ENCODE peak calls at places on chromosomes 1 and 21, in six cellular contexts. One of them, this sample, is unnamed. For H3K4me1, the result is how much of the 10 kb centered on the place peaks cover.

GRCh38 chr1:110196917-110197782 is 13.0 kb upstream of the KCNC4 start:
- DNase-seq in PC-9: peak
- DNase-seq in gastrocnemius medialis: no peak
- DNase-seq in PC-3: peak
- DNase-seq in kidney: peak
- DNase-seq in uterus: no peak
- DNase-seq in this sample: no peak

GRCh38 chr1:213996320-213997022 is 8.7 kb downstream of the PROX1 start:
- DNase-seq in PC-3: peak
- DNase-seq in gastrocnemius medialis: peak
- DNase-seq in uterus: no peak
- DNase-seq in kidney: no peak
- DNase-seq in PC-9: no peak
- DNase-seq in this sample: no peak

GRCh38 chr1:201080135-201080534 is 32.1 kb downstream of the CACNA1S start:
- DNase-seq in uterus: no peak
- DNase-seq in PC-3: peak
- DNase-seq in PC-9: no peak
- DNase-seq in kidney: no peak
- DNase-seq in gastrocnemius medialis: no peak
- DNase-seq in this sample: no peak

GRCh38 chr1:44776749-44777068 is 1.4 kb downstream of the RPS8 start:
- DNase-seq in kidney: no peak
- DNase-seq in PC-3: no peak
- DNase-seq in gastrocnemius medialis: no peak
- DNase-seq in PC-9: no peak
- DNase-seq in uterus: no peak
- DNase-seq in this sample: no peak

GRCh38 chr1:119141020-119141424 is 569 bp upstream of the WARS2 start:
- DNase-seq in PC-9: peak
- DNase-seq in gastrocnemius medialis: peak
- DNase-seq in uterus: peak
- DNase-seq in kidney: peak
- DNase-seq in PC-3: peak
- DNase-seq in this sample: no peak

GRCh38 chr21:31354122-31354521 is 10.1 kb upstream of the TIAM1 start:
- DNase-seq in gastrocnemius medialis: no peak
- DNase-seq in uterus: no peak
- DNase-seq in PC-9: peak
- DNase-seq in PC-3: peak
- DNase-seq in kidney: no peak
- DNase-seq in this sample: no peak

GRCh38 chr1:55203064-55203463 is 12.1 kb downstream of the USP24 start:
- DNase-seq in PC-3: no peak
- DNase-seq in PC-9: no peak
- DNase-seq in kidney: no peak
- DNase-seq in gastrocnemius medialis: no peak
- DNase-seq in uterus: no peak
- DNase-seq in this sample: no peak

GRCh38 chr1:35882586-35882944 is 444 bp upstream of the AGO1 start:
- DNase-seq in kidney: no peak
- DNase-seq in PC-3: no peak
- DNase-seq in PC-9: no peak
- DNase-seq in uterus: no peak
- DNase-seq in gastrocnemius medialis: peak
- DNase-seq in this sample: no peak

GRCh38 chr1:204530932-204531331 is 14.7 kb downstream of the MDM4 start:
- DNase-seq in PC-9: no peak
- DNase-seq in gastrocnemius medialis: no peak
- DNase-seq in PC-3: peak
- DNase-seq in kidney: no peak
- DNase-seq in uterus: no peak
- DNase-seq in this sample: no peak

GRCh38 chr1:178540646-178541045 is 27.7 kb downstream of the TEX35 start:
- DNase-seq in kidney: no peak
- DNase-seq in PC-3: peak
- DNase-seq in gastrocnemius medialis: no peak
- DNase-seq in uterus: no peak
- DNase-seq in PC-9: no peak
- DNase-seq in this sample: peak

GRCh38 chr1:17545354-17545753 is 5.9 kb downstream of the ARHGEF10L start:
- DNase-seq in gastrocnemius medialis: no peak
- DNase-seq in uterus: no peak
- DNase-seq in PC-3: peak
- DNase-seq in kidney: no peak
- DNase-seq in PC-9: peak
- DNase-seq in this sample: no peak

GRCh38 chr1:98322966-98323365 is 338.6 kb upstream of the SNX7 start:
- DNase-seq in uterus: no peak
- DNase-seq in gastrocnemius medialis: no peak
- DNase-seq in PC-9: peak
- DNase-seq in kidney: no peak
- DNase-seq in PC-3: peak
- DNase-seq in this sample: no peak

GRCh38 chr1:228141871-228142615 is 2.0 kb downstream of the GUK1 start:
- DNase-seq in kidney: peak
- DNase-seq in PC-3: peak
- DNase-seq in PC-9: no peak
- DNase-seq in uterus: peak
- DNase-seq in gastrocnemius medialis: peak
- DNase-seq in this sample: no peak

GRCh38 chr1:68175621-68176398 is 56.5 kb downstream of the WLS start:
- DNase-seq in PC-3: peak
- DNase-seq in PC-9: peak
- DNase-seq in gastrocnemius medialis: no peak
- DNase-seq in uterus: no peak
- DNase-seq in kidney: no peak
- DNase-seq in this sample: no peak

GRCh38 chr1:115811140-115811828 is 29.6 kb downstream of the NHLH2 start:
- DNase-seq in kidney: no peak
- DNase-seq in gastrocnemius medialis: no peak
- DNase-seq in uterus: no peak
- DNase-seq in PC-9: peak
- DNase-seq in PC-3: peak
- DNase-seq in this sample: no peak

GRCh38 chr1:177646757-177647730 is 322.8 kb downstream of the SEC16B start:
- DNase-seq in PC-3: no peak
- DNase-seq in gastrocnemius medialis: no peak
- DNase-seq in kidney: no peak
- DNase-seq in PC-9: no peak
- DNase-seq in uterus: no peak
- DNase-seq in this sample: no peak

GRCh38 chr1:21289700-21290545 is at the start of gene ECE1:
- DNase-seq in gastrocnemius medialis: no peak
- DNase-seq in kidney: peak
- DNase-seq in uterus: peak
- DNase-seq in PC-3: peak
- DNase-seq in PC-9: no peak
- DNase-seq in this sample: peak

GRCh38 chr1:202144510-202145324 is at the start of gene ARL8A:
- DNase-seq in kidney: peak
- DNase-seq in PC-9: no peak
- DNase-seq in PC-3: peak
- DNase-seq in gastrocnemius medialis: peak
- DNase-seq in uterus: peak
- DNase-seq in this sample: peak

GRCh38 chr1:153567621-153568366 is 2.1 kb upstream of the S100A2 start:
- DNase-seq in gastrocnemius medialis: no peak
- DNase-seq in kidney: peak
- DNase-seq in PC-3: peak
- DNase-seq in uterus: no peak
- DNase-seq in PC-9: peak
- DNase-seq in this sample: no peak

GRCh38 chr1:53135735-53136114 is 6.7 kb downstream of the SLC1A7 start:
- DNase-seq in PC-9: no peak
- DNase-seq in uterus: no peak
- DNase-seq in gastrocnemius medialis: no peak
- DNase-seq in PC-3: peak
- DNase-seq in kidney: no peak
- DNase-seq in this sample: no peak

GRCh38 chr21:43187715-43188114 is 18.9 kb downstream of the CRYAA start:
- DNase-seq in PC-9: no peak
- DNase-seq in uterus: no peak
- DNase-seq in PC-3: no peak
- DNase-seq in kidney: no peak
- DNase-seq in gastrocnemius medialis: peak
- DNase-seq in this sample: no peak

GRCh38 chr1:98331232-98331631 is 330.3 kb upstream of the SNX7 start:
- DNase-seq in PC-3: peak
- DNase-seq in uterus: no peak
- DNase-seq in gastrocnemius medialis: no peak
- DNase-seq in PC-9: peak
- DNase-seq in kidney: no peak
- DNase-seq in this sample: no peak

GRCh38 chr1:208010487-208011079 is 99.7 kb upstream of the CD34 start:
- DNase-seq in PC-9: no peak
- DNase-seq in kidney: no peak
- DNase-seq in uterus: no peak
- DNase-seq in PC-3: no peak
- DNase-seq in gastrocnemius medialis: no peak
- DNase-seq in this sample: no peak

GRCh38 chr1:1302951-1303509 is 4.7 kb downstream of the ACAP3 start:
- DNase-seq in PC-9: no peak
- DNase-seq in kidney: no peak
- DNase-seq in gastrocnemius medialis: no peak
- DNase-seq in PC-3: no peak
- DNase-seq in uterus: no peak
- DNase-seq in this sample: no peak
- H3K4me1 ChIP-seq in PC-9: under half
- H3K4me1 ChIP-seq in kidney: under half
- H3K4me1 ChIP-seq in gastrocnemius medialis: under half
- H3K4me1 ChIP-seq in PC-3: under half
- H3K4me1 ChIP-seq in uterus: under half
- H3K4me1 ChIP-seq in this sample: under half

GRCh38 chr1:182677393-182678098 is 6.8 kb downstream of the RGS8 start:
- DNase-seq in gastrocnemius medialis: no peak
- DNase-seq in kidney: no peak
- DNase-seq in PC-3: no peak
- DNase-seq in PC-9: no peak
- DNase-seq in uterus: no peak
- DNase-seq in this sample: no peak

GRCh38 chr1:182674346-182675246 is 9.8 kb downstream of the RGS8 start:
- DNase-seq in PC-9: no peak
- DNase-seq in kidney: no peak
- DNase-seq in gastrocnemius medialis: peak
- DNase-seq in uterus: peak
- DNase-seq in PC-3: no peak
- DNase-seq in this sample: peak

GRCh38 chr1:182672487-182672836 is 11.9 kb downstream of the RGS8 start:
- DNase-seq in PC-9: no peak
- DNase-seq in gastrocnemius medialis: no peak
- DNase-seq in kidney: no peak
- DNase-seq in PC-3: no peak
- DNase-seq in uterus: no peak
- DNase-seq in this sample: no peak

GRCh38 chr1:182679684-182680083 is 4.7 kb downstream of the RGS8 start:
- DNase-seq in kidney: no peak
- DNase-seq in PC-3: no peak
- DNase-seq in uterus: no peak
- DNase-seq in PC-9: no peak
- DNase-seq in gastrocnemius medialis: no peak
- DNase-seq in this sample: no peak

GRCh38 chr1:182676321-182676720 is 8.1 kb downstream of the RGS8 start:
- DNase-seq in gastrocnemius medialis: no peak
- DNase-seq in uterus: no peak
- DNase-seq in kidney: no peak
- DNase-seq in PC-3: no peak
- DNase-seq in PC-9: no peak
- DNase-seq in this sample: no peak
- H3K4me1 ChIP-seq in gastrocnemius medialis: under half
- H3K4me1 ChIP-seq in uterus: under half
- H3K4me1 ChIP-seq in kidney: under half
- H3K4me1 ChIP-seq in PC-3: under half
- H3K4me1 ChIP-seq in PC-9: under half
- H3K4me1 ChIP-seq in this sample: under half

GRCh38 chr1:206924549-206925115 is 2.9 kb upstream of the FCMR start:
- DNase-seq in kidney: no peak
- DNase-seq in PC-3: no peak
- DNase-seq in PC-9: no peak
- DNase-seq in gastrocnemius medialis: no peak
- DNase-seq in uterus: no peak
- DNase-seq in this sample: no peak
- H3K4me1 ChIP-seq in kidney: under half
- H3K4me1 ChIP-seq in PC-3: under half
- H3K4me1 ChIP-seq in PC-9: under half
- H3K4me1 ChIP-seq in gastrocnemius medialis: under half
- H3K4me1 ChIP-seq in uterus: under half
- H3K4me1 ChIP-seq in this sample: under half

DNA sequence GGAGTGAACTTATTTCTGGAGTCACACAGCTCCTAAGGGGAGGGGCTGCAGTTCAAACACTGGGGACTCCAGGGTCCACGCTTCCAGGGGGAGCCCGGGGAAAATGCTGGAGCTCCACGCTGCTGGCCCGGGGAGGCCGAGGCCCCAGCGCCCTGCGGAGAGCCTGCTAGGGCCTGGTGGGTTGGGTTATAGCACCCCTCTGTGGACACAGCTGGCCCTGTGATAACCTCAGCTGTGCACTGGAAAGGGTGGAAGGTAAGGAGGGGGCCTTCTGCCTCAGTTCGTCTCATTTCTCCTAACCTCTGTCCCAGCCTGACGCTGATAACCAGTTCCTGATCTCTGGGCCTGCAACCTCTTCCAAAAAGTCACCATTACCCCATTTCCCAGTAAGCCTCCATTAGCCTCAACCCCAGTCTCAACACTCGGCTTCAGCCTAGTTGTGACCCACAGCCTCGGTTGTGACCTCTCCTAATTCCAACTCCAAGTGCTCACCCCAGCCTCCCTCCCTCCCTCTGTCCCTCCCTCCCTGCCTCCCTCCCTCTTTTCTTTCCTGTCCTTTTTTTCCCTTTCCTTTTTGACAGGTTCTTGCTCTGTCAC is 7.1 kb downstream of the NBL1 start:
- DNase-seq in gastrocnemius medialis: peak
- DNase-seq in kidney: peak
- DNase-seq in PC-3: peak
- DNase-seq in PC-9: no peak
- DNase-seq in uterus: peak
- DNase-seq in this sample: peak
- H3K4me1 ChIP-seq in gastrocnemius medialis: under half
- H3K4me1 ChIP-seq in kidney: under half
- H3K4me1 ChIP-seq in PC-3: under half
- H3K4me1 ChIP-seq in PC-9: under half
- H3K4me1 ChIP-seq in uterus: under half
- H3K4me1 ChIP-seq in this sample: half or more

GRCh38 chr1:203295796-203296195 is 9.5 kb upstream of the BTG2 start:
- DNase-seq in gastrocnemius medialis: no peak
- DNase-seq in uterus: no peak
- DNase-seq in PC-9: no peak
- DNase-seq in PC-3: no peak
- DNase-seq in kidney: no peak
- DNase-seq in this sample: no peak
- H3K4me1 ChIP-seq in gastrocnemius medialis: under half
- H3K4me1 ChIP-seq in uterus: under half
- H3K4me1 ChIP-seq in PC-9: under half
- H3K4me1 ChIP-seq in PC-3: under half
- H3K4me1 ChIP-seq in kidney: under half
- H3K4me1 ChIP-seq in this sample: under half

GRCh38 chr1:39407496-39407888 is 83.9 kb upstream of the BMP8A start:
- DNase-seq in PC-9: no peak
- DNase-seq in PC-3: no peak
- DNase-seq in uterus: no peak
- DNase-seq in kidney: no peak
- DNase-seq in gastrocnemius medialis: no peak
- DNase-seq in this sample: no peak
- H3K4me1 ChIP-seq in PC-9: half or more
- H3K4me1 ChIP-seq in PC-3: under half
- H3K4me1 ChIP-seq in uterus: under half
- H3K4me1 ChIP-seq in kidney: half or more
- H3K4me1 ChIP-seq in gastrocnemius medialis: half or more
- H3K4me1 ChIP-seq in this sample: under half